ENCODE peak calls at places on chromosomes 6 and 20, in nine cellular contexts. H is right cardiac atrium; E is ovary; Y is HCT116; G is psoas muscle; T is colonic mucosa; K is WERI-Rb-1; X is naive thymus-derived CD4-positive, alpha-beta T cell; N is CD8-positive, alpha-beta memory T cell. C is an unnamed sample.

GRCh38 chr6:3752538-3753227 is 1.2 kb upstream of the PXDC1 start:
- DNase-seq in H (no peak), E (no peak), G (no peak), N (no peak), T (no peak), X (no peak), Y (no peak), K (no peak), C (no peak)

GRCh38 chr6:82365011-82365751 is 1.6 kb downstream of the TPBG start:
- DNase-seq in E (no peak), G (peak; percentile 21), K (peak; percentile 41), Y (peak; percentile 24), N (no peak), T (peak; percentile 43), X (no peak), H (peak; percentile 44), C (no peak)

GRCh38 chr6:80217799-80218198 is 111.3 kb downstream of the BCKDHB start:
- DNase-seq in N (no peak), G (no peak), T (no peak), K (no peak), E (no peak), X (no peak), H (no peak), Y (no peak), C (no peak)

GRCh38 chr6:38720295-38720694 is 5.2 kb downstream of the DNAH8 start:
- DNase-seq in E (no peak), Y (peak; percentile 12), K (peak; percentile 55), X (no peak), N (no peak), T (no peak), H (no peak), G (no peak), C (no peak)

GRCh38 chr20:21235713-21236445 is 67.3 kb upstream of the XRN2 start:
- DNase-seq in E (peak; percentile 22), X (peak; percentile 44), H (peak; percentile 35), T (peak; percentile 68), Y (peak; percentile 51), K (peak; percentile 44), G (peak; percentile 37), N (peak; percentile 43), C (no peak)

GRCh38 chr20:12928755-12929401 is 79.9 kb upstream of the SPTLC3 start:
- DNase-seq in E (no peak), K (no peak), G (no peak), Y (no peak), H (no peak), N (no peak), X (no peak), T (no peak), C (no peak)

GRCh38 chr6:47363736-47364135 is 54.0 kb upstream of the TNFRSF21 start:
- DNase-seq in X (no peak), Y (no peak), G (no peak), T (no peak), E (no peak), K (no peak), H (no peak), N (no peak), C (no peak)

GRCh38 chr6:26204332-26205160 is 117.3 kb downstream of the HFE start:
- DNase-seq in N (peak; percentile 75), Y (peak; percentile 98), H (peak; percentile 91), G (peak; percentile 78), X (peak; percentile 86), T (peak; percentile 97), K (peak; percentile 99), E (peak; percentile 93), C (peak; percentile 96)

GRCh38 chr20:63441136-63441776 is 31.2 kb downstream of the KCNQ2 start:
- DNase-seq in N (no peak), X (no peak), K (no peak), G (no peak), T (no peak), H (no peak), Y (no peak), E (no peak), C (no peak)

GRCh38 chr6:87618531-87618930 is 28.6 kb downstream of the ORC3 start:
- DNase-seq in T (no peak), E (no peak), X (no peak), H (no peak), K (no peak), G (no peak), Y (no peak), N (no peak), C (no peak)

GRCh38 chr6:116475151-116475550 is 14.0 kb downstream of the CALHM6 start:
- DNase-seq in H (no peak), K (no peak), N (no peak), Y (no peak), X (no peak), E (no peak), T (no peak), G (no peak), C (no peak)

GRCh38 chr6:31293343-31293742 is 21.5 kb upstream of the HLA-C start:
- DNase-seq in Y (no peak), X (no peak), T (no peak), K (no peak), E (no peak), G (no peak), H (no peak), N (no peak), C (no peak)

GRCh38 chr20:15610700-15611277 is 962.5 kb downstream of the KIF16B start:
- DNase-seq in T (no peak), K (no peak), N (no peak), H (no peak), E (no peak), Y (no peak), G (no peak), X (no peak), C (no peak)

GRCh38 chr6:123965894-123966293 is 162.2 kb downstream of the NKAIN2 start:
- DNase-seq in N (no peak), H (no peak), T (no peak), X (no peak), E (no peak), Y (no peak), G (no peak), K (no peak), C (peak; percentile 54)

GRCh38 chr6:165641672-165642156 is 21.3 kb downstream of the PDE10A start:
- DNase-seq in K (no peak), E (no peak), H (no peak), N (no peak), T (no peak), X (no peak), G (no peak), Y (no peak), C (no peak)

GRCh38 chr6:45988635-45989034 is 27.0 kb downstream of the CLIC5 start:
- DNase-seq in X (no peak), E (no peak), T (no peak), N (no peak), Y (no peak), K (no peak), G (peak; percentile 55), H (peak; percentile 20), C (no peak)

GRCh38 chr6:31815025-31815838 is at the start of the genes HSPA1A and HSPA1L:
- DNase-seq in E (peak; percentile 96), H (peak; percentile 98), G (peak; percentile 94), X (no peak), N (peak; percentile 35), T (peak; percentile 97), K (no peak), Y (no peak), C (peak; percentile 96)

GRCh38 chr6:28747083-28747630 is 176.6 kb downstream of the TRIM27 start:
- DNase-seq in K (no peak), Y (no peak), H (no peak), G (no peak), X (no peak), N (no peak), E (no peak), T (no peak), C (no peak)

GRCh38 chr20:59003836-59004492 is 3.1 kb downstream of the CTSZ start:
- DNase-seq in K (no peak), T (no peak), H (no peak), G (no peak), Y (no peak), N (no peak), E (no peak), X (no peak), C (no peak)
- H3K27ac ChIP-seq in K (no peak overlapping the region), T (peak overlapping the region; percentile 81), H (no peak overlapping the region), G (no peak overlapping the region), Y (no peak overlapping the region), N (no peak overlapping the region), E (no peak overlapping the region), X (peak overlapping the region; percentile 10), C (no peak overlapping the region)

DNA sequence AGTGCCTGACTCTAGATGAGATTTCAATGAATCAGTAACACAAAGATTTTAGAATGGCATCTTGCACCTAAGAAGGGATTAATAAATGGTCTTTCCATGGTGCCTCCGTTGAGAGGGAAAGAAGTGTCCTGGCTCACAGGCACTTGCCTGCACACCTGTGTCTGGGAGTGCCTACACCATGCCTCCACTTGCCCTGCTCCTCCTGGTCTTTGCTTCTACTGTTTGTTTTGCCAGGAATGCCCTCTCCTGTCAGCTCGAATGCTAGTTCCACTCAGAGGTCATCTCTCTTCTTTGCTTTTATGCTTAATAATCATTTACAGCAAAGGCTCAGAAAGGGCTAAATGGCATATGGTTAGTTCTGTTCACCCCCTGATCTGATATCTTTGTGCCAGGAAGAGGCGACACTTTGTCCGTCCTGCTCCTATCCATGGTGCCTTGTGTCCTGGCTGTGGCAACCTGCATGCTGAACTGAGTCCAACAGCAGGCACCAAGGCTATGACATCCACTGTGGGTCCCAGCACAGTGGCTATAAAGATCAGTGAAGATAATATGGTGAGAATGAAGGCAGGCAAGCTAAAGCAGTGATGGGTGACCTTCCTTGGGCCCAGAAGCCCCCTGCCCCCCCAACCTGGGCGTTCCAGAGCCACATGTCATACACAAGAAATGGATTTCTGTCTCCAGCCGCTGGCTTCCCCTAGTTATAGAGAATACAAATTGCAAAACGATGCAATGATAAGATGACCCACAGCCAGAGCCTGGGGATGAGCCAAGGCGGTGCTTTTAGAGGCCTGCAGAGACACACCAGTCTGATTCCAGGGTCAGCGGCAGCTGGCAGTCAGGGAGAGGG is 1.4 kb downstream of the C6orf132 start:
- DNase-seq in N (no peak), G (peak; percentile 61), H (no peak), K (no peak), T (peak; percentile 44), Y (no peak), E (no peak), X (no peak), C (no peak)
- H3K4me3 ChIP-seq in N (no peak overlapping the region), G (no peak overlapping the region), H (no peak overlapping the region), K (no peak overlapping the region), T (peak overlapping the region; percentile 64), Y (peak overlapping the region; percentile 88), E (no peak overlapping the region), X (no peak overlapping the region), C (peak overlapping the region; percentile 82)

GRCh38 chr6:152441892-152442291 is 195.3 kb downstream of the SYNE1 start:
- DNase-seq in G (no peak), X (no peak), E (no peak), Y (no peak), T (no peak), N (no peak), K (peak; percentile 70), H (no peak), C (no peak)
- H3K27ac ChIP-seq in G (no peak overlapping the region), X (no peak overlapping the region), E (no peak overlapping the region), Y (no peak overlapping the region), T (no peak overlapping the region), N (no peak overlapping the region), K (peak overlapping the region; percentile 14), H (no peak overlapping the region), C (no peak overlapping the region)

DNA sequence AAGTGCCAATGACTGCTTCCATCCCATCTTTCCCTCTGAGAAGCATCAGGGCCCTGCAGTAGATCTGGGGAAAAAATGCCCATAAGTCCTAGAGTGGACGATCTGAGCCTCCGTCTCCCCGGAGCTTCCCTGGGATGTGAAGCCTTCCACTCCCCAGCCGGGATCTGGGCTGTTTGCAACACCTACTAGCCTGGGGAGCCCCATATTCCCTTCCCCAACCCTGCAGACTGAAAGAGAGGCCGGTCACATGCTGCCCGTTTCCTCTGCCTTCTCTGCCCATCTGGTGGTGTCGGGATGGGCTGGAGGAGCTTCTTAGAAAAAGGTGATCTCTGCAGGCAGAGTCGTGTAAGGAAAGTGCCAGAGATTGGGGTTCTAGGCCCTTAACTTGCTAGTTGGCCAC is 1.1 kb downstream of the SNPH start:
- DNase-seq in G (no peak), X (no peak), N (no peak), K (no peak), E (no peak), Y (no peak), T (no peak), H (no peak), C (no peak)
- H3K4me3 ChIP-seq in G (peak overlapping the region; percentile 86), X (peak overlapping the region; percentile 66), N (peak overlapping the region; percentile 69), K (no peak overlapping the region), E (peak overlapping the region; percentile 59), Y (peak overlapping the region; percentile 70), T (no peak overlapping the region), H (no peak overlapping the region), C (peak overlapping the region; percentile 59)